ENCODE peak calls at places on chromosomes 13 and 19, in four cellular contexts. R is trophoblast cell, E is H1, K is H9. Z is an unnamed sample. For H3K79me2, the result is how much of the 10 kb centered on the place peaks cover.

GRCh38 chr13:102700088-102701031 is 5.5 kb upstream of the METTL21C start:
- DNase-seq in R (no peak), K (no peak), E (no peak), Z (no peak)

GRCh38 chr13:41065098-41065497 is 3.8 kb downstream of the WBP4 start:
- DNase-seq in E (no peak), K (no peak), R (no peak), Z (no peak)

GRCh38 chr19:6070179-6071102 is 39.9 kb downstream of the RFX2 start:
- DNase-seq in E (no peak), R (no peak), K (no peak), Z (no peak)

GRCh38 chr19:3238066-3238561 is 13.7 kb downstream of the CELF5 start:
- DNase-seq in K (no peak), E (no peak), R (no peak), Z (no peak)

GRCh38 chr13:29922896-29923295 is 72.5 kb upstream of the UBL3 start:
- DNase-seq in K (no peak), E (no peak), R (no peak), Z (no peak)

GRCh38 chr19:13031917-13032623 is 36.8 kb downstream of the NFIX start:
- DNase-seq in E (no peak), K (no peak), R (no peak), Z (no peak)

GRCh38 chr19:6737873-6738725 is 719 bp upstream of the GPR108 start:
- DNase-seq in R (peak), K (peak), E (no peak), Z (no peak)

GRCh38 chr19:2148482-2149135 is 2.8 kb downstream of the AP3D1 start:
- DNase-seq in E (no peak), R (no peak), K (no peak), Z (no peak)

GRCh38 chr13:66992683-66993082 is 237.5 kb downstream of the PCDH9 start:
- DNase-seq in E (no peak), R (no peak), K (no peak), Z (no peak)

GRCh38 chr19:15379996-15380647 is 535 bp upstream of the AKAP8 start:
- DNase-seq in E (peak), K (peak), R (peak), Z (peak)

GRCh38 chr13:28246891-28247290 is 108.5 kb downstream of the PAN3 start:
- DNase-seq in K (no peak), E (no peak), R (no peak), Z (no peak)

GRCh38 chr19:6465663-6466062 is 1.6 kb downstream of the CRB3 start:
- DNase-seq in E (no peak), R (no peak), K (no peak), Z (no peak)

GRCh38 chr19:12868540-12869112 is 12.6 kb downstream of the DNASE2 start:
- DNase-seq in E (no peak), R (no peak), K (peak), Z (peak)

GRCh38 chr13:25982908-25983307 is 68.9 kb downstream of the SHISA2 start:
- DNase-seq in E (no peak), K (no peak), R (no peak), Z (no peak)

GRCh38 chr19:23872282-23872919 is 42.3 kb upstream of the ZNF726 start:
- DNase-seq in R (no peak), E (no peak), K (no peak), Z (no peak)

GRCh38 chr13:40490086-40490723 is 176.2 kb downstream of the FOXO1 start:
- DNase-seq in R (no peak), K (no peak), E (no peak), Z (no peak)

GRCh38 chr13:102558029-102558428 is 38.8 kb upstream of the TPP2 start:
- DNase-seq in K (no peak), R (no peak), E (no peak), Z (no peak)

GRCh38 chr13:76792680-76793334 is 93.4 kb downstream of the KCTD12 start:
- DNase-seq in R (no peak), K (no peak), E (no peak), Z (no peak)

GRCh38 chr13:30576528-30576927 is 41.2 kb upstream of the USPL1 start:
- DNase-seq in K (no peak), E (no peak), R (no peak), Z (no peak)

GRCh38 chr19:29618434-29618833 is 12.4 kb downstream of the POP4 start:
- DNase-seq in R (no peak), E (no peak), K (no peak), Z (no peak)

GRCh38 chr19:19900124-19900523 is 622 bp upstream of the ZNF93 start:
- DNase-seq in E (no peak), K (no peak), R (no peak), Z (peak)

GRCh38 chr13:58165617-58166016 is 534.1 kb downstream of the PCDH17 start:
- DNase-seq in R (no peak), K (no peak), E (no peak), Z (peak)

GRCh38 chr19:6459356-6460098 is at the start of gene SLC25A23:
- DNase-seq in E (peak), R (peak), K (peak), Z (peak)

GRCh38 chr13:111282425-111282824 is 38.0 kb upstream of the TEX29 start:
- DNase-seq in E (no peak), R (no peak), K (no peak), Z (no peak)

GRCh38 chr13:29382021-29382420 is 213.5 kb downstream of the SLC7A1 start:
- DNase-seq in E (no peak), K (no peak), R (no peak), Z (no peak)

GRCh38 chr13:41401371-41401770 is 56.0 kb upstream of the RGCC start:
- DNase-seq in E (no peak), R (no peak), K (peak), Z (peak)

GRCh38 chr13:76758257-76758656 is 127.9 kb downstream of the KCTD12 start:
- DNase-seq in R (no peak), K (no peak), E (no peak), Z (peak)

GRCh38 chr19:34176581-34176980 is 4.3 kb downstream of the LSM14A start:
- DNase-seq in K (no peak), R (no peak), E (no peak), Z (no peak)

GRCh38 chr19:55099557-55100506 is 17.6 kb downstream of the PPP1R12C start:
- DNase-seq in R (no peak), E (no peak), K (peak), Z (peak)

GRCh38 chr19:47994209-47994802 is at the start of gene ELSPBP1:
- DNase-seq in R (no peak), K (no peak), E (no peak), Z (no peak)

GRCh38 chr19:690203-690602 is 5.0 kb downstream of the PRSS57 start:
- DNase-seq in R (no peak), K (no peak), E (no peak), Z (no peak)

GRCh38 chr19:48006762-48007161 is 12.3 kb downstream of the ELSPBP1 start:
- DNase-seq in R (no peak), K (peak), E (peak), Z (peak)

GRCh38 chr13:25872871-25873607 is 178.8 kb downstream of the SHISA2 start:
- DNase-seq in K (no peak), R (no peak), E (no peak), Z (no peak)

GRCh38 chr19:18063463-18063862 is 23.3 kb downstream of the IL12RB1 start:
- DNase-seq in E (no peak), K (peak), R (no peak), Z (peak)

GRCh38 chr13:112793545-112794445 is 104.0 kb downstream of the ATP11A start:
- DNase-seq in R (peak), K (no peak), E (no peak), Z (no peak)

GRCh38 chr13:113882716-113883115 is 18.8 kb upstream of the GAS6 start:
- DNase-seq in E (no peak), K (no peak), R (no peak), Z (no peak)

GRCh38 chr19:13212759-13213330 is 62.6 kb downstream of the IER2 start:
- DNase-seq in K (peak), E (no peak), R (peak), Z (peak)

GRCh38 chr13:33634526-33635111 is 183.3 kb upstream of the RFC3 start:
- DNase-seq in K (no peak), R (peak), E (no peak), Z (no peak)

GRCh38 chr19:46785054-46785979 is 3.1 kb downstream of the SLC1A5 start:
- DNase-seq in E (no peak), R (no peak), K (no peak), Z (no peak)
- H2BK5ac ChIP-seq in E (peak), R (no peak), K (no peak), Z (no peak)

DNA sequence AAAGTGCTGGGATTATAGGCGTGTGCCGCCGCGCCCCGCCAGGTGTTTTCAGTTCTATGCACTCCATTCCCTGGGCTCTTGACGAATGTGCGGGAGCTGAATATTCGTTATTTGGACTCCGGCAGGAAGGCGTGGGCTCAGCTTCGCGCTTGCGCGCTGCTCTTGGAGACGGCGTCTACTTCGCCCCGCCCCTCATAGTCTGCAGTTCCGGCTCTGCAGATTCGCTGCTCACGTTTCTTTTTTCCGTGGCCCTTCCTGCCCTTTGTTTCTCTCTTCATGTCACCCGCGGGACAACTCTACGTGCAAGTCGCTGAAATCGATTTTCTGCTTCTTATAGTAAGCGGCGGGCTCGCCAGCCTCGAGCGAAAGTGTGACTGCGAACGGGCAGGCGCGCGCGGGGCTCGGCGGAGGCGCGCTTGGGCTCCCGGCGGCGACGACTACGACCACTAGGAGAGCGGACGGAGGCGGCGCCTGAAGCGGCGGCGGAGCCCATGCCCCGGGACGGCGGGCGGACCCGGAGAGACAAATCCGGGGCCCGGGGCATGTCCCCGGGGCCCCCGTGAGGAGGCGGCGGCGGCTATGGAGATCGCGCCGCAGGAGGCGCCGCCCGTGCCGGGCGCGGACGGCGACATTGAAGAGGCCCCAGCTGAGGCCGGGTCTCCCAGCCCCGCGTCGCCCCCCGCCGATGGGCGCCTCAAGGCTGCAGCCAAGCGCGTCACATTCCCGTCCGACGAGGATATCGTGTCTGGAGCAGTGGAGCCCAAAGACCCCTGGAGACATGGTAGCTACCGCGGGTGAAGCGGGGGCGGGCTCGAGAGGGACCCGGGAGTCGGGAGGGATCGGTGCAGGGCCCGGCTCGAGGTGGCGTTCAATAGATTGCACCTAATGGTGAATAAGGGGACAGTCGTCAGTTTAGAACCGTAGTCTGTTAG is at the start of gene PPP1R37:
- DNase-seq in E (peak), K (peak), R (peak), Z (peak)
- H3K79me2 ChIP-seq in E (half or more), K (under half), R (under half), Z (under half)

GRCh38 chr13:51803018-51803417 is 945 bp downstream of the DHRS12 start:
- DNase-seq in E (no peak), R (no peak), K (no peak), Z (peak)
- H2BK5ac ChIP-seq in E (peak), R (peak), K (no peak), Z (no peak)

GRCh38 chr19:38691938-38692457 is 44.5 kb downstream of the ACTN4 start:
- DNase-seq in K (no peak), R (peak), E (no peak), Z (no peak)
- H3K79me2 ChIP-seq in K (under half), R (under half), E (half or more), Z (half or more)

GRCh38 chr19:41265376-41266153 is 1.4 kb downstream of the HNRNPUL1 start:
- DNase-seq in R (no peak), K (no peak), E (no peak), Z (peak)
- H2BK5ac ChIP-seq in R (peak), K (no peak), E (peak), Z (peak)

GRCh38 chr13:79483302-79483701 is 2.3 kb downstream of the NDFIP2 start:
- DNase-seq in E (no peak), K (no peak), R (no peak), Z (no peak)

GRCh38 chr13:79482271-79482970 is 1.5 kb downstream of the NDFIP2 start:
- DNase-seq in K (no peak), R (no peak), E (no peak), Z (no peak)

GRCh38 chr13:79486433-79487188 is 5.7 kb downstream of the NDFIP2 start:
- DNase-seq in K (no peak), R (no peak), E (no peak), Z (no peak)

GRCh38 chr13:79485014-79485441 is 4.1 kb downstream of the NDFIP2 start:
- DNase-seq in K (no peak), E (no peak), R (peak), Z (peak)

DNA sequence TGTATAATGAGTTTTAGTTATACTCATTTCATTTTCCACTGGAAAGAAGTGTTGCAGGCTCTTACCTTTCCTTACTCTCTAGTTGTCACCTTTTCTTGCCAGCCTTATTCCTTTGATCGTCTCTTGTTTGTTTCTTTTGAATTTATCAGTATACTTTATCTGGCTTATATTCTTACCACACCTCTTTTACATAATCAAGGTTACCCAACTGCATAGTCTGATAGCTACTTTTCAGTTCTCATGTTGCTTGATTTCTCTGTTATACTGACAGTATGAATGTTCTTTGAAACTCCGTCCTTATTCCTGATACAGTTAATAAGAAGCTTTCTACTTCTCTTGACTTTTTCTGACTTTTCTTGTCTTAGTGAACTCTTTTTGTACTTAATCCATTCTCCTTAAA is 4.5 kb downstream of the NDFIP2 start:
- DNase-seq in R (no peak), K (no peak), E (no peak), Z (no peak)
- H3K79me2 ChIP-seq in R (under half), K (under half), E (half or more), Z (under half)